ENCODE peak calls at places on chromosomes 6 and 20, in four cellular contexts. One of them, this sample, is unnamed.

GRCh38 chr20:41178904-41179432 is 41.6 kb downstream of the PLCG1 start:
- DNase-seq in iPS-NIHi11: peak; percentile 53
- DNase-seq in NCI-H460: no peak
- DNase-seq in cardiac muscle cell: peak; percentile 46
- DNase-seq in this sample: peak; percentile 23

GRCh38 chr20:57062241-57062640 is 204.2 kb downstream of the BMP7 start:
- DNase-seq in NCI-H460: no peak
- DNase-seq in cardiac muscle cell: no peak
- DNase-seq in iPS-NIHi11: no peak
- DNase-seq in this sample: no peak

GRCh38 chr6:145214570-145214969 is 520.8 kb downstream of the EPM2A start:
- DNase-seq in NCI-H460: peak; percentile 26
- DNase-seq in iPS-NIHi11: peak; percentile 23
- DNase-seq in cardiac muscle cell: peak; percentile 52
- DNase-seq in this sample: peak; percentile 45

GRCh38 chr20:53216856-53217576 is 244.9 kb downstream of the TSHZ2 start:
- DNase-seq in cardiac muscle cell: peak; percentile 42
- DNase-seq in NCI-H460: peak; percentile 23
- DNase-seq in iPS-NIHi11: peak; percentile 88
- DNase-seq in this sample: peak; percentile 83

GRCh38 chr6:107819976-107820551 is 4.0 kb downstream of the SCML4 start:
- DNase-seq in NCI-H460: no peak
- DNase-seq in cardiac muscle cell: peak; percentile 5
- DNase-seq in iPS-NIHi11: peak; percentile 45
- DNase-seq in this sample: peak; percentile 81

GRCh38 chr6:36116066-36116465 is 14.2 kb upstream of the MAPK13 start:
- DNase-seq in iPS-NIHi11: no peak
- DNase-seq in NCI-H460: no peak
- DNase-seq in cardiac muscle cell: no peak
- DNase-seq in this sample: no peak

GRCh38 chr6:43830775-43831174 is 60.8 kb downstream of the VEGFA start:
- DNase-seq in cardiac muscle cell: no peak
- DNase-seq in NCI-H460: no peak
- DNase-seq in iPS-NIHi11: no peak
- DNase-seq in this sample: no peak

GRCh38 chr20:19540401-19540800 is 217.7 kb upstream of the RIN2 start:
- DNase-seq in cardiac muscle cell: no peak
- DNase-seq in NCI-H460: no peak
- DNase-seq in iPS-NIHi11: no peak
- DNase-seq in this sample: no peak

GRCh38 chr20:3751664-3752385 is 15.7 kb downstream of the ADISSP start:
- DNase-seq in iPS-NIHi11: peak; percentile 73
- DNase-seq in cardiac muscle cell: no peak
- DNase-seq in NCI-H460: peak; percentile 12
- DNase-seq in this sample: peak; percentile 87

GRCh38 chr6:127564761-127565160 is 12.2 kb upstream of the C6orf58 start:
- DNase-seq in NCI-H460: no peak
- DNase-seq in cardiac muscle cell: no peak
- DNase-seq in iPS-NIHi11: no peak
- DNase-seq in this sample: no peak

GRCh38 chr6:1702580-1703051 is 92.9 kb downstream of the FOXC1 start:
- DNase-seq in cardiac muscle cell: no peak
- DNase-seq in NCI-H460: no peak
- DNase-seq in iPS-NIHi11: no peak
- DNase-seq in this sample: no peak

GRCh38 chr6:31114540-31114876 is at the start of gene PSORS1C1:
- DNase-seq in NCI-H460: peak; percentile 72
- DNase-seq in cardiac muscle cell: peak; percentile 94
- DNase-seq in iPS-NIHi11: peak; percentile 46
- DNase-seq in this sample: no peak

GRCh38 chr6:146546440-146546839 is 2.8 kb downstream of the RAB32 start:
- DNase-seq in NCI-H460: peak; percentile 40
- DNase-seq in iPS-NIHi11: peak; percentile 9
- DNase-seq in cardiac muscle cell: peak; percentile 86
- DNase-seq in this sample: no peak

GRCh38 chr6:155054851-155055250 is 59.7 kb downstream of the TIAM2 start:
- DNase-seq in NCI-H460: no peak
- DNase-seq in iPS-NIHi11: no peak
- DNase-seq in cardiac muscle cell: no peak
- DNase-seq in this sample: no peak

GRCh38 chr6:44084231-44085014 is 42.8 kb downstream of the MRPL14 start:
- DNase-seq in NCI-H460: peak; percentile 52
- DNase-seq in cardiac muscle cell: peak; percentile 37
- DNase-seq in iPS-NIHi11: peak; percentile 41
- DNase-seq in this sample: peak; percentile 53

GRCh38 chr6:2077826-2078225 is 167.6 kb downstream of the GMDS start:
- DNase-seq in iPS-NIHi11: no peak
- DNase-seq in NCI-H460: no peak
- DNase-seq in cardiac muscle cell: no peak
- DNase-seq in this sample: no peak

GRCh38 chr6:40804905-40805304 is 217.7 kb upstream of the LRFN2 start:
- DNase-seq in cardiac muscle cell: no peak
- DNase-seq in iPS-NIHi11: peak; percentile 35
- DNase-seq in NCI-H460: no peak
- DNase-seq in this sample: peak; percentile 18

GRCh38 chr6:25769983-25770382 is 15.4 kb downstream of the SLC17A4 start:
- DNase-seq in NCI-H460: no peak
- DNase-seq in cardiac muscle cell: peak; percentile 51
- DNase-seq in iPS-NIHi11: no peak
- DNase-seq in this sample: no peak

GRCh38 chr6:139825935-139826374 is 451.5 kb upstream of the CITED2 start:
- DNase-seq in NCI-H460: no peak
- DNase-seq in cardiac muscle cell: no peak
- DNase-seq in iPS-NIHi11: no peak
- DNase-seq in this sample: no peak

GRCh38 chr6:43211960-43212359 is 17.3 kb downstream of the DNPH1 start:
- DNase-seq in iPS-NIHi11: no peak
- DNase-seq in cardiac muscle cell: no peak
- DNase-seq in NCI-H460: no peak
- DNase-seq in this sample: no peak

GRCh38 chr6:89475106-89475505 is 42.2 kb downstream of the ANKRD6 start:
- DNase-seq in iPS-NIHi11: no peak
- DNase-seq in NCI-H460: no peak
- DNase-seq in cardiac muscle cell: no peak
- DNase-seq in this sample: no peak

GRCh38 chr6:42781811-42782688 is at the start of gene BICRAL:
- DNase-seq in cardiac muscle cell: peak; percentile 89
- DNase-seq in NCI-H460: peak; percentile 39
- DNase-seq in iPS-NIHi11: peak; percentile 78
- DNase-seq in this sample: peak; percentile 74

GRCh38 chr20:64106435-64106961 is 867 bp downstream of the NPBWR2 start:
- DNase-seq in NCI-H460: no peak
- DNase-seq in iPS-NIHi11: no peak
- DNase-seq in cardiac muscle cell: no peak
- DNase-seq in this sample: no peak

GRCh38 chr20:16125810-16126209 is 447.4 kb downstream of the KIF16B start:
- DNase-seq in iPS-NIHi11: no peak
- DNase-seq in cardiac muscle cell: no peak
- DNase-seq in NCI-H460: no peak
- DNase-seq in this sample: no peak

GRCh38 chr20:4519530-4519929 is 202.2 kb upstream of the PRND start:
- DNase-seq in cardiac muscle cell: no peak
- DNase-seq in NCI-H460: peak; percentile 11
- DNase-seq in iPS-NIHi11: peak; percentile 75
- DNase-seq in this sample: peak; percentile 57

GRCh38 chr6:110529355-110529754 is 52.9 kb upstream of the SLC22A16 start:
- DNase-seq in NCI-H460: no peak
- DNase-seq in iPS-NIHi11: no peak
- DNase-seq in cardiac muscle cell: peak; percentile 50
- DNase-seq in this sample: no peak

GRCh38 chr6:37741757-37742400 is 44.2 kb upstream of the MDGA1 start:
- DNase-seq in iPS-NIHi11: peak; percentile 57
- DNase-seq in NCI-H460: no peak
- DNase-seq in cardiac muscle cell: peak; percentile 27
- DNase-seq in this sample: peak; percentile 56

GRCh38 chr6:148524976-148525375 is 182.3 kb downstream of the SASH1 start:
- DNase-seq in NCI-H460: no peak
- DNase-seq in iPS-NIHi11: no peak
- DNase-seq in cardiac muscle cell: peak; percentile 63
- DNase-seq in this sample: no peak

GRCh38 chr6:151494235-151494950 is 576 bp downstream of the CCDC170 start:
- DNase-seq in NCI-H460: no peak
- DNase-seq in iPS-NIHi11: peak; percentile 48
- DNase-seq in cardiac muscle cell: peak; percentile 54
- DNase-seq in this sample: peak; percentile 61

GRCh38 chr6:158770948-158771347 is 48.2 kb downstream of the EZR start:
- DNase-seq in cardiac muscle cell: no peak
- DNase-seq in NCI-H460: no peak
- DNase-seq in iPS-NIHi11: no peak
- DNase-seq in this sample: no peak

GRCh38 chr6:4812068-4812467 is 35.9 kb downstream of the CDYL start:
- DNase-seq in iPS-NIHi11: no peak
- DNase-seq in cardiac muscle cell: no peak
- DNase-seq in NCI-H460: no peak
- DNase-seq in this sample: no peak

GRCh38 chr6:124076336-124077048 is 272.8 kb downstream of the NKAIN2 start:
- DNase-seq in NCI-H460: no peak
- DNase-seq in iPS-NIHi11: no peak
- DNase-seq in cardiac muscle cell: no peak
- DNase-seq in this sample: no peak

GRCh38 chr6:100378576-100378975 is 86.1 kb downstream of the SIM1 start:
- DNase-seq in iPS-NIHi11: no peak
- DNase-seq in cardiac muscle cell: no peak
- DNase-seq in NCI-H460: no peak
- DNase-seq in this sample: no peak

GRCh38 chr6:104184036-104184435 is 675.7 kb downstream of the HACE1 start:
- DNase-seq in iPS-NIHi11: no peak
- DNase-seq in NCI-H460: no peak
- DNase-seq in cardiac muscle cell: no peak
- DNase-seq in this sample: no peak

GRCh38 chr20:17169575-17170136 is 57.2 kb upstream of the PCSK2 start:
- DNase-seq in iPS-NIHi11: no peak
- DNase-seq in NCI-H460: no peak
- DNase-seq in cardiac muscle cell: no peak
- DNase-seq in this sample: no peak